ENCODE peak calls at places on chromosomes 6 and 20, in eight cellular contexts. Y, V, J, D, C, G, U and H are unnamed samples.

GRCh38 chr6:68778356-68779020 is 143.4 kb downstream of the ADGRB3 start:
- DNase-seq in D (peak), J (no peak), Y (no peak), V (no peak), G (peak), U (no peak), C (peak), H (no peak)

GRCh38 chr20:51413753-51414323 is 128.7 kb downstream of the NFATC2 start:
- DNase-seq in V (no peak), D (no peak), Y (no peak), U (no peak), C (no peak), J (no peak), G (no peak), H (no peak)

GRCh38 chr20:3543901-3544507 is 73.2 kb downstream of the ATRN start:
- DNase-seq in C (no peak), G (peak), Y (no peak), V (no peak), U (no peak), D (peak), J (no peak), H (no peak)

GRCh38 chr6:17962436-17963031 is 24.9 kb downstream of the KIF13A start:
- DNase-seq in Y (peak), U (no peak), D (peak), C (no peak), G (peak), V (no peak), J (no peak), H (peak)

GRCh38 chr20:845967-846893 is 12.7 kb downstream of the FAM110A start:
- DNase-seq in V (no peak), D (no peak), U (no peak), C (no peak), J (no peak), G (no peak), Y (no peak), H (no peak)

GRCh38 chr6:146598785-146599405 is at the start of gene ADGB:
- DNase-seq in J (no peak), C (peak), V (peak), G (peak), U (peak), Y (peak), D (peak), H (peak)

GRCh38 chr6:88141641-88142298 is 24.4 kb downstream of the CNR1 start:
- DNase-seq in G (no peak), U (no peak), J (no peak), C (no peak), V (no peak), Y (no peak), D (no peak), H (no peak)

GRCh38 chr20:1895674-1896496 is 678 bp downstream of the SIRPA start:
- DNase-seq in J (no peak), U (peak), D (peak), C (no peak), V (no peak), G (peak), Y (no peak), H (no peak)

GRCh38 chr20:32462900-32463641 is 104.9 kb downstream of the ASXL1 start:
- DNase-seq in V (no peak), D (no peak), Y (no peak), J (no peak), G (no peak), C (no peak), U (no peak), H (no peak)

GRCh38 chr20:25011261-25011660 is 18.7 kb upstream of the APMAP start:
- DNase-seq in V (no peak), Y (no peak), C (no peak), U (no peak), D (no peak), G (no peak), J (no peak), H (no peak)

GRCh38 chr20:17806107-17806506 is 106.3 kb downstream of the BANF2 start:
- DNase-seq in Y (no peak), U (no peak), J (no peak), V (no peak), D (no peak), G (no peak), C (no peak), H (no peak)

GRCh38 chr6:32216998-32217397 is 6.9 kb downstream of the NOTCH4 start:
- DNase-seq in G (no peak), Y (no peak), C (no peak), V (no peak), J (no peak), D (no peak), U (no peak), H (no peak)

GRCh38 chr6:5992551-5993225 is 14.0 kb downstream of the NRN1 start:
- DNase-seq in U (no peak), Y (no peak), C (no peak), D (no peak), V (no peak), G (no peak), J (no peak), H (no peak)

GRCh38 chr20:45336530-45337366 is 11.5 kb downstream of the SDC4 start:
- DNase-seq in U (peak), G (peak), D (peak), Y (peak), J (no peak), V (no peak), C (no peak), H (peak)

GRCh38 chr20:31962741-31963140 is 5.2 kb upstream of the XKR7 start:
- DNase-seq in J (no peak), U (no peak), V (no peak), Y (no peak), C (no peak), D (no peak), G (no peak), H (no peak)

GRCh38 chr6:4957521-4958231 is 46.2 kb downstream of the RPP40 start:
- DNase-seq in V (no peak), U (no peak), G (no peak), J (no peak), D (no peak), Y (no peak), C (no peak), H (no peak)

GRCh38 chr6:64505312-64505711 is 869.7 kb downstream of the PHF3 start:
- DNase-seq in D (peak), G (no peak), V (no peak), C (peak), Y (no peak), J (no peak), U (no peak), H (no peak)

GRCh38 chr6:156555117-156555516 is 222.1 kb upstream of the ARID1B start:
- DNase-seq in C (no peak), U (no peak), J (no peak), G (no peak), Y (peak), D (no peak), V (no peak), H (no peak)

GRCh38 chr6:25414168-25414567 is 135.0 kb downstream of the CARMIL1 start:
- DNase-seq in V (no peak), D (no peak), G (no peak), Y (no peak), J (no peak), U (no peak), C (no peak), H (peak)

GRCh38 chr6:48423640-48424365 is 312.8 kb upstream of the PTCHD4 start:
- DNase-seq in U (no peak), Y (peak), C (no peak), J (no peak), V (no peak), G (peak), D (no peak), H (no peak)

GRCh38 chr20:19374066-19374615 is 161.7 kb downstream of the SLC24A3 start:
- DNase-seq in Y (no peak), C (no peak), V (no peak), D (no peak), U (no peak), G (no peak), J (no peak), H (no peak)

GRCh38 chr6:140051521-140052455 is 677.3 kb upstream of the CITED2 start:
- DNase-seq in Y (peak), C (no peak), D (no peak), U (peak), G (peak), V (no peak), J (no peak), H (no peak)

GRCh38 chr6:41021832-41022231 is 17.2 kb downstream of the UNC5CL start:
- DNase-seq in Y (peak), U (peak), G (peak), C (no peak), V (no peak), D (peak), J (no peak), H (no peak)

GRCh38 chr6:39530201-39530759 is 194.9 kb downstream of the KIF6 start:
- DNase-seq in U (no peak), Y (no peak), V (no peak), G (peak), D (peak), J (no peak), C (no peak), H (no peak)

GRCh38 chr6:41577865-41578713 is 31.9 kb downstream of the FOXP4 start:
- DNase-seq in J (no peak), U (peak), G (peak), Y (peak), V (no peak), D (peak), C (peak), H (no peak)

GRCh38 chr6:168355716-168356522 is 36.3 kb upstream of the DACT2 start:
- DNase-seq in D (peak), J (no peak), V (no peak), G (no peak), U (peak), C (peak), Y (no peak), H (no peak)

GRCh38 chr20:38840053-38840893 is 34.8 kb downstream of the PPP1R16B start:
- DNase-seq in D (no peak), U (no peak), Y (no peak), G (no peak), C (no peak), J (no peak), V (no peak), H (no peak)

GRCh38 chr6:149186873-149187272 is 130.6 kb upstream of the TAB2 start:
- DNase-seq in V (no peak), C (no peak), G (no peak), U (no peak), D (no peak), Y (no peak), J (no peak), H (no peak)

GRCh38 chr6:149194815-149195558 is 122.5 kb upstream of the TAB2 start:
- DNase-seq in J (no peak), V (no peak), U (no peak), C (no peak), D (no peak), G (no peak), Y (no peak), H (no peak)

GRCh38 chr6:149185799-149186357 is 131.6 kb upstream of the TAB2 start:
- DNase-seq in C (no peak), V (no peak), Y (no peak), D (no peak), U (no peak), G (no peak), J (no peak), H (no peak)

GRCh38 chr6:149196091-149196490 is 121.4 kb upstream of the TAB2 start:
- DNase-seq in U (no peak), J (no peak), V (no peak), D (no peak), Y (no peak), G (no peak), C (no peak), H (no peak)

GRCh38 chr6:149190228-149190831 is 127.2 kb upstream of the TAB2 start:
- DNase-seq in J (peak), D (no peak), U (no peak), Y (no peak), G (peak), C (no peak), V (no peak), H (no peak)
- TF ChIP-seq CTCF in J (peak), D (peak), U (no peak), Y (peak), G (no peak), C (no peak), V (no peak), H (no peak)

DNA sequence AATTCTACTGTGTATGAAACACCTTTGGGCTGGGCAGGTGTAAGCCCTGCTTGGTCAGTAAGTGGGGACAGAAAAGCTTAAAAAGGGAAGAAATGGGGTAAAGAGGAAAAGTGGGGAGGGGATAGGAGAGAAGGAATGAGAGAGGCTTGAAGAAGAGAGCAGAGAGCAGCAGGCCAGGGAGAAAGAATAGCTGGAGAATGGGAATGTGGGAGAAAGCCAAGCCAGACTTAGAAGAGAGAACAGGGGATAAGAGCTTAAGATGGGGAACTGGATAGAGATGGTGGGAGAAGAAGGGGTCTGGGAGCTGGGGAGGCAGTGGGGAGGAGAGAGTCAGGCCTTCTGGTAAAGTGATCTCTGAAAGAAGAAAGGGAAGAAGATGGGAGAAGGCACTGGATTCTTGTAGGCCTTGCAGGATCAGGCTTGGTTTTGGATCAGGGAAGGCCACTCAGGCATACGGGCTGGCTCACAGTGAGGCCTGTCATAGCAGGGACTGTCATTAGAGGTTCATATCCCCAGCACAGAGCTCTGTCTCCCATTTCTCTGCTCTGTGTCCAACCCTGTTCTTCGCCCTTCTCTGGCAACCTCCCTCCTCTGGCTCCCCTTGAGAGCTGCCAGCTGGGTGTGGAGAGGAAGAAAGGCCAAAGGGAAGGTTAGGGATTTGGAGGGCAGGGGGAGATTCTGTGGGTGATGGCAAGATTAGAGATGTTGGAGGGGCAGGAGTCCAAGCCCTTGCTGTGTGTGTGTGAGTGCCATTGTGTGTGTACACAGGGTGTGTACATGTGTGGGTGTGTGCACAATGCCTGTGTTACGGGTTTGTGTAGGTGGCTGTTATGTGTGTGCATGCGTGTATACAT is 9.3 kb downstream of the SYNGAP1 start:
- DNase-seq in D (no peak), V (peak), Y (no peak), U (no peak), J (no peak), G (no peak), C (no peak), H (no peak)
- TF ChIP-seq CTCF in D (no peak), V (no peak), Y (peak), U (no peak), J (peak), G (no peak), C (no peak), H (no peak)

DNA sequence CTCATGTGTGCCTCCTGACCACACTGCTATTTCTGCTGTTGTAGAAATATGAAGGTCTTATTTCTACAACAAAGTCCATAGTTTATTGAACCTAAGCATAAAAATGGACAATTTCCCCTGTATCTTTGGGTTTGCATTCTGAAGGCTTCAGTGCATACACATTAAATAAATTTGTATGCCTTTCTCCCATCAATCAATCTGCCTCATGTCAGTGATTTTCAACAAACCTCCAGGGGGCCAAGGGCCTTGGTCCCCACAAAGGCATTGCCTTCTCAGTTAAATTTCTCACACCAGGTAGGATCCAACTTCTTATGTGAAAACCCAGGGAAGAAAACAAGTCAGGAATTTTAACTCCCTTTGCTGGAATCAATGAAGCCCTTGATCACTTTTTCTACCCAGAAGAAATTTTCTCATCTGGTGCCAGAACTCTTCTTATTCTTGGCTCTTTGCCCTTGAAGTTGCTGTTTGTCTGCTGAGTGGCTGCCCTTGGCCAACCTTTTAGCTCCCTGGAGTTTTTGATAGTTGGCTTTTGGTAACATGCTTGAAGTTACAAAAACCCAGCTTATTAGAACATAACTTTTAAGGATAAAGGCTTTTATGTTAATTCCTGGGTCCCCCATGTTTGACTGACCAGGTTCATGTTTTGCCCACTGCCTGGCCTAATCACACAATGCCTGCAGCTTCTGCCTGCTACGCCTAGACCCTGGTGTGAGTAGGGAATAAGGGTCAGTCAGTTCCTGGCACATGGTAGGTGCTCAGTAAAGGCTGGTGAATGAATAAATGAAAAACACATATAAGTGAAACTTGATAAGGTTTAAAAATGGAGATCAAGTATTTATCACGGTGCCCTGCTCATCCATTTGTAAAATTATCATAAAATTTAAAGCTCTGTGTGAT is 37.0 kb downstream of the SHLD1 start:
- DNase-seq in J (no peak), D (no peak), C (no peak), V (no peak), G (peak), U (no peak), Y (peak), H (no peak)
- TF ChIP-seq CTCF in J (no peak), D (no peak), C (no peak), V (no peak), G (no peak), U (no peak), Y (no peak), H (no peak)

DNA sequence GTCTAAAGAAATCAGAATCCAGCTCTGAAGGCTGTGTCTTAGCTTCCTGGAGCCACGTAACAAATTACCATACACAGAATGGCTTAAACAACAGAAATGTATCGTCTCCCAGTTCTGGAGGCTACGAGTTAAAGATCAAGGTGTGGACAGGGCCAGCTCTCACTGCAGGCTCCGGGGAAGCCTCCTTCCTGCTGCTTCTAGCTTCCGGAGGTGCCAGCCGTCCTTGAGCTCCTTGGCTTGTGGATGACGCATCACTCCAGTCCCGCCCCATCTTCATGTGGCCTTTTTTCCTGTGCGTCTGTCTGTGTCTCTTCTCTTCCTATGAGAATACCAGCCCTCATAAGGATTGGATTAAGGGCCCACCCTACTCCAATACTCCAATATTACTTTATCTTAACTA is 319.1 kb upstream of the QKI start:
- DNase-seq in Y (no peak), C (no peak), J (no peak), D (no peak), G (no peak), U (no peak), V (no peak), H (no peak)
- TF ChIP-seq CTCF in Y (no peak), C (no peak), J (no peak), D (no peak), G (no peak), U (no peak), V (no peak), H (no peak)

GRCh38 chr20:21048841-21049273 is 57.3 kb downstream of the LINC00237 start:
- DNase-seq in G (no peak), Y (no peak), D (no peak), J (peak), C (peak), V (no peak), U (peak), H (no peak)
- TF ChIP-seq CTCF in G (peak), Y (peak), D (peak), J (peak), C (peak), V (peak), U (peak), H (peak)

DNA sequence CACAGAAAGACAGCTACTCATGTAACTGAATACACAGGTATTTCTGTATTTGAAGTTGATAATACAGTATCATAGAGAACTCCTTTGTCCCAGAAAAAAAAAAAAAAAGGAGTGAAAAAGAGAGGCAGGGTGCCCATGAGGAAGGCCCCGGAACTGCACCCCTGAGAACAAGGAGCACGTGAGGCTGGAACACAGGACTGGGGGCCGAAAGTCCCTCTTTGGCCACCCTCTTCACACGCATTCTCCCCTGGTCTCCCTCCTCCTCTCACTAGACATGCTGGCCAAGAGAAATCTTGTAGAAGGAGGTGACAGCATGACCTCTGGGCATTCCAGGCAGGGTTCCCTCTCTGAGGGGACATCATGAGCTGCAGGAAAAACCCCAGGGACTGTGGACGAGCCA is 62.7 kb upstream of the TRAF3IP2 start:
- DNase-seq in U (peak), C (no peak), J (no peak), Y (no peak), V (no peak), G (no peak), D (no peak), H (no peak)
- TF ChIP-seq CTCF in U (no peak), C (peak), J (no peak), Y (peak), V (peak), G (peak), D (peak), H (peak)

GRCh38 chr6:138537090-138537489 is 37.8 kb upstream of the NHSL1 start:
- DNase-seq in U (no peak), C (no peak), V (no peak), Y (no peak), J (no peak), G (peak), D (no peak), H (peak)

GRCh38 chr6:138541793-138542481 is 42.6 kb upstream of the NHSL1 start:
- DNase-seq in Y (no peak), D (no peak), C (no peak), G (no peak), U (no peak), J (no peak), V (no peak), H (no peak)

GRCh38 chr6:138538390-138539031 is 39.2 kb upstream of the NHSL1 start:
- DNase-seq in J (no peak), V (no peak), U (no peak), Y (peak), G (peak), D (no peak), C (no peak), H (peak)

GRCh38 chr6:138540468-138540867 is 41.2 kb upstream of the NHSL1 start:
- DNase-seq in V (no peak), G (peak), Y (peak), J (no peak), C (no peak), D (peak), U (no peak), H (peak)

GRCh38 chr6:138539882-138540281 is 40.6 kb upstream of the NHSL1 start:
- DNase-seq in G (no peak), C (no peak), U (no peak), D (no peak), V (no peak), J (no peak), Y (no peak), H (no peak)
- TF ChIP-seq CTCF in G (no peak), C (no peak), U (no peak), D (no peak), V (no peak), J (no peak), Y (no peak), H (no peak)

DNA sequence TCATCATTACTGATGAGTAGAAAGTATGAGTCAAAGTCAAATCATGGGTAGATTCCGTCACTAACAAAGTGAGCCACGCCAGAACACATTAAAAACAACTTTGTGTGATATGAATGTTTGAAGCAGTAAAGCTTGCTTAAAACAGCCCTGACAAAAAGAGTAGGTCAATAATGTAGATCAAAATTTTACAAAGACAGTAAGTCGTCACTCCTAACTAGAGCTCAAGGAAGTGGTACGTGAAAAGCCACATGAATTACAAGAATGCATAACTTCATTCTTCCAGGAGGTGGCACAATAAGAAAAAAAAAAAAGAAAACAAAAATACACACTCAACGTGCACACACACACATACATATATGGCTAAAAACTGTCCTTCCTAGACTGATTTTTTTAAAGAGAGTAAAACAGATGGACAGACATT is 69.9 kb downstream of the HACE1 start:
- DNase-seq in D (peak), V (no peak), J (no peak), G (peak), C (no peak), U (peak), Y (peak), H (no peak)
- TF ChIP-seq CTCF in D (peak), V (no peak), J (peak), G (no peak), C (peak), U (peak), Y (peak), H (no peak)